ENCODE peak calls at places on chromosome 5, in ten cellular contexts. One of them, this sample, is unnamed.

GRCh38 chr5:142865631-142866030 is 95.5 kb downstream of the ARHGAP26 start:
- DNase-seq in stimulated activated CD4-positive, alpha-beta T cell treated with anti-CD3 and anti-CD28 coated beads, Interleukin-4, amount 100 ng/mL, for 24 hours: no peak
- DNase-seq in GM23248: no peak
- DNase-seq in renal cortical epithelial cell: no peak
- DNase-seq in globus pallidus: no peak
- DNase-seq in bronchial epithelial cell: no peak
- DNase-seq in pulmonary artery endothelial cell: no peak
- DNase-seq in NCI-H524: no peak
- DNase-seq in Ammon's horn: no peak
- DNase-seq in hepatocyte: no peak
- DNase-seq in this sample: no peak

GRCh38 chr5:11619339-11620028 is 284.8 kb downstream of the CTNND2 start:
- DNase-seq in bronchial epithelial cell: peak; percentile 28
- DNase-seq in GM23248: peak; percentile 0
- DNase-seq in globus pallidus: peak; percentile 81
- DNase-seq in NCI-H524: peak; percentile 62
- DNase-seq in Ammon's horn: peak; percentile 79
- DNase-seq in stimulated activated CD4-positive, alpha-beta T cell treated with anti-CD3 and anti-CD28 coated beads, Interleukin-4, amount 100 ng/mL, for 24 hours: no peak
- DNase-seq in pulmonary artery endothelial cell: no peak
- DNase-seq in hepatocyte: peak; percentile 41
- DNase-seq in renal cortical epithelial cell: peak; percentile 1
- DNase-seq in this sample: peak; percentile 25

GRCh38 chr5:152084476-152084875 is 159.8 kb upstream of the GLRA1 start:
- DNase-seq in Ammon's horn: no peak
- DNase-seq in bronchial epithelial cell: no peak
- DNase-seq in stimulated activated CD4-positive, alpha-beta T cell treated with anti-CD3 and anti-CD28 coated beads, Interleukin-4, amount 100 ng/mL, for 24 hours: no peak
- DNase-seq in NCI-H524: no peak
- DNase-seq in hepatocyte: no peak
- DNase-seq in globus pallidus: no peak
- DNase-seq in GM23248: no peak
- DNase-seq in renal cortical epithelial cell: no peak
- DNase-seq in pulmonary artery endothelial cell: no peak
- DNase-seq in this sample: no peak

GRCh38 chr5:26329562-26330189 is 708.7 kb downstream of the CDH9 start:
- DNase-seq in bronchial epithelial cell: peak; percentile 4
- DNase-seq in hepatocyte: peak; percentile 25
- DNase-seq in stimulated activated CD4-positive, alpha-beta T cell treated with anti-CD3 and anti-CD28 coated beads, Interleukin-4, amount 100 ng/mL, for 24 hours: no peak
- DNase-seq in NCI-H524: peak; percentile 23
- DNase-seq in Ammon's horn: peak; percentile 34
- DNase-seq in globus pallidus: no peak
- DNase-seq in GM23248: peak; percentile 16
- DNase-seq in pulmonary artery endothelial cell: no peak
- DNase-seq in renal cortical epithelial cell: no peak
- DNase-seq in this sample: peak; percentile 3

GRCh38 chr5:36751881-36752280 is 124.7 kb upstream of the NIPBL start:
- DNase-seq in NCI-H524: peak; percentile 24
- DNase-seq in pulmonary artery endothelial cell: no peak
- DNase-seq in Ammon's horn: no peak
- DNase-seq in bronchial epithelial cell: no peak
- DNase-seq in renal cortical epithelial cell: no peak
- DNase-seq in hepatocyte: no peak
- DNase-seq in GM23248: no peak
- DNase-seq in stimulated activated CD4-positive, alpha-beta T cell treated with anti-CD3 and anti-CD28 coated beads, Interleukin-4, amount 100 ng/mL, for 24 hours: no peak
- DNase-seq in globus pallidus: no peak
- DNase-seq in this sample: no peak

GRCh38 chr5:10532421-10532820 is 31.4 kb upstream of the ANKRD33B start:
- DNase-seq in bronchial epithelial cell: no peak
- DNase-seq in renal cortical epithelial cell: no peak
- DNase-seq in Ammon's horn: no peak
- DNase-seq in globus pallidus: no peak
- DNase-seq in stimulated activated CD4-positive, alpha-beta T cell treated with anti-CD3 and anti-CD28 coated beads, Interleukin-4, amount 100 ng/mL, for 24 hours: no peak
- DNase-seq in GM23248: no peak
- DNase-seq in pulmonary artery endothelial cell: no peak
- DNase-seq in NCI-H524: no peak
- DNase-seq in hepatocyte: no peak
- DNase-seq in this sample: no peak

GRCh38 chr5:105460721-105461120 is 1898.1 kb upstream of the NUDT12 start:
- DNase-seq in renal cortical epithelial cell: no peak
- DNase-seq in hepatocyte: no peak
- DNase-seq in Ammon's horn: no peak
- DNase-seq in bronchial epithelial cell: no peak
- DNase-seq in GM23248: no peak
- DNase-seq in NCI-H524: no peak
- DNase-seq in pulmonary artery endothelial cell: no peak
- DNase-seq in stimulated activated CD4-positive, alpha-beta T cell treated with anti-CD3 and anti-CD28 coated beads, Interleukin-4, amount 100 ng/mL, for 24 hours: no peak
- DNase-seq in globus pallidus: no peak
- DNase-seq in this sample: no peak

GRCh38 chr5:122772446-122772845 is 2.4 kb upstream of the SNX2 start:
- DNase-seq in stimulated activated CD4-positive, alpha-beta T cell treated with anti-CD3 and anti-CD28 coated beads, Interleukin-4, amount 100 ng/mL, for 24 hours: no peak
- DNase-seq in globus pallidus: no peak
- DNase-seq in pulmonary artery endothelial cell: no peak
- DNase-seq in Ammon's horn: no peak
- DNase-seq in GM23248: peak; percentile 27
- DNase-seq in bronchial epithelial cell: peak; percentile 33
- DNase-seq in NCI-H524: no peak
- DNase-seq in hepatocyte: no peak
- DNase-seq in renal cortical epithelial cell: peak; percentile 96
- DNase-seq in this sample: peak; percentile 84

GRCh38 chr5:89128097-89128496 is 245.1 kb upstream of the MEF2C start:
- DNase-seq in hepatocyte: no peak
- DNase-seq in NCI-H524: no peak
- DNase-seq in pulmonary artery endothelial cell: no peak
- DNase-seq in bronchial epithelial cell: peak; percentile 56
- DNase-seq in Ammon's horn: no peak
- DNase-seq in stimulated activated CD4-positive, alpha-beta T cell treated with anti-CD3 and anti-CD28 coated beads, Interleukin-4, amount 100 ng/mL, for 24 hours: no peak
- DNase-seq in globus pallidus: no peak
- DNase-seq in GM23248: peak; percentile 54
- DNase-seq in renal cortical epithelial cell: peak; percentile 13
- DNase-seq in this sample: peak; percentile 37

GRCh38 chr5:134034326-134034725 is 29.6 kb upstream of the VDAC1 start:
- DNase-seq in pulmonary artery endothelial cell: no peak
- DNase-seq in NCI-H524: no peak
- DNase-seq in globus pallidus: no peak
- DNase-seq in GM23248: no peak
- DNase-seq in Ammon's horn: no peak
- DNase-seq in stimulated activated CD4-positive, alpha-beta T cell treated with anti-CD3 and anti-CD28 coated beads, Interleukin-4, amount 100 ng/mL, for 24 hours: no peak
- DNase-seq in bronchial epithelial cell: no peak
- DNase-seq in hepatocyte: no peak
- DNase-seq in renal cortical epithelial cell: no peak
- DNase-seq in this sample: no peak

GRCh38 chr5:134224905-134225779 is 731 bp downstream of the PPP2CA start:
- DNase-seq in NCI-H524: peak; percentile 50
- DNase-seq in bronchial epithelial cell: peak; percentile 87
- DNase-seq in GM23248: peak; percentile 88
- DNase-seq in pulmonary artery endothelial cell: peak; percentile 35
- DNase-seq in Ammon's horn: peak; percentile 61
- DNase-seq in renal cortical epithelial cell: peak; percentile 49
- DNase-seq in stimulated activated CD4-positive, alpha-beta T cell treated with anti-CD3 and anti-CD28 coated beads, Interleukin-4, amount 100 ng/mL, for 24 hours: peak; percentile 68
- DNase-seq in hepatocyte: peak; percentile 90
- DNase-seq in globus pallidus: peak; percentile 57
- DNase-seq in this sample: peak; percentile 76

GRCh38 chr5:168366124-168366523 is 74.7 kb downstream of the WWC1 start:
- DNase-seq in hepatocyte: no peak
- DNase-seq in globus pallidus: no peak
- DNase-seq in Ammon's horn: no peak
- DNase-seq in renal cortical epithelial cell: peak; percentile 80
- DNase-seq in NCI-H524: no peak
- DNase-seq in pulmonary artery endothelial cell: no peak
- DNase-seq in stimulated activated CD4-positive, alpha-beta T cell treated with anti-CD3 and anti-CD28 coated beads, Interleukin-4, amount 100 ng/mL, for 24 hours: no peak
- DNase-seq in GM23248: peak; percentile 88
- DNase-seq in bronchial epithelial cell: peak; percentile 94
- DNase-seq in this sample: peak; percentile 97

GRCh38 chr5:76737131-76737556 is 21.2 kb downstream of the F2R start:
- DNase-seq in hepatocyte: no peak
- DNase-seq in GM23248: no peak
- DNase-seq in stimulated activated CD4-positive, alpha-beta T cell treated with anti-CD3 and anti-CD28 coated beads, Interleukin-4, amount 100 ng/mL, for 24 hours: no peak
- DNase-seq in Ammon's horn: no peak
- DNase-seq in renal cortical epithelial cell: peak; percentile 32
- DNase-seq in globus pallidus: no peak
- DNase-seq in bronchial epithelial cell: no peak
- DNase-seq in NCI-H524: no peak
- DNase-seq in pulmonary artery endothelial cell: no peak
- DNase-seq in this sample: no peak

GRCh38 chr5:2190549-2190948 is 307.8 kb upstream of the IRX4 start:
- DNase-seq in globus pallidus: no peak
- DNase-seq in NCI-H524: no peak
- DNase-seq in GM23248: no peak
- DNase-seq in bronchial epithelial cell: no peak
- DNase-seq in renal cortical epithelial cell: no peak
- DNase-seq in hepatocyte: no peak
- DNase-seq in Ammon's horn: no peak
- DNase-seq in stimulated activated CD4-positive, alpha-beta T cell treated with anti-CD3 and anti-CD28 coated beads, Interleukin-4, amount 100 ng/mL, for 24 hours: no peak
- DNase-seq in pulmonary artery endothelial cell: no peak
- DNase-seq in this sample: no peak

GRCh38 chr5:32540446-32540845 is 44.9 kb upstream of the SUB1 start:
- DNase-seq in pulmonary artery endothelial cell: no peak
- DNase-seq in globus pallidus: no peak
- DNase-seq in hepatocyte: no peak
- DNase-seq in bronchial epithelial cell: no peak
- DNase-seq in NCI-H524: no peak
- DNase-seq in Ammon's horn: no peak
- DNase-seq in GM23248: no peak
- DNase-seq in stimulated activated CD4-positive, alpha-beta T cell treated with anti-CD3 and anti-CD28 coated beads, Interleukin-4, amount 100 ng/mL, for 24 hours: no peak
- DNase-seq in renal cortical epithelial cell: no peak
- DNase-seq in this sample: no peak

GRCh38 chr5:35799751-35800150 is 56.9 kb upstream of the IL7R start:
- DNase-seq in NCI-H524: no peak
- DNase-seq in bronchial epithelial cell: no peak
- DNase-seq in hepatocyte: no peak
- DNase-seq in pulmonary artery endothelial cell: no peak
- DNase-seq in GM23248: peak; percentile 50
- DNase-seq in renal cortical epithelial cell: no peak
- DNase-seq in stimulated activated CD4-positive, alpha-beta T cell treated with anti-CD3 and anti-CD28 coated beads, Interleukin-4, amount 100 ng/mL, for 24 hours: no peak
- DNase-seq in globus pallidus: no peak
- DNase-seq in Ammon's horn: no peak
- DNase-seq in this sample: peak; percentile 31

GRCh38 chr5:56693220-56693579 is 122.1 kb upstream of the MAP3K1 start:
- DNase-seq in renal cortical epithelial cell: no peak
- DNase-seq in hepatocyte: no peak
- DNase-seq in NCI-H524: no peak
- DNase-seq in globus pallidus: no peak
- DNase-seq in pulmonary artery endothelial cell: no peak
- DNase-seq in Ammon's horn: no peak
- DNase-seq in stimulated activated CD4-positive, alpha-beta T cell treated with anti-CD3 and anti-CD28 coated beads, Interleukin-4, amount 100 ng/mL, for 24 hours: peak; percentile 66
- DNase-seq in bronchial epithelial cell: no peak
- DNase-seq in GM23248: no peak
- DNase-seq in this sample: no peak

GRCh38 chr5:116137544-116138378 is 52.9 kb downstream of the COMMD10 start:
- DNase-seq in globus pallidus: peak; percentile 76
- DNase-seq in pulmonary artery endothelial cell: peak; percentile 3
- DNase-seq in NCI-H524: no peak
- DNase-seq in GM23248: peak; percentile 71
- DNase-seq in hepatocyte: peak; percentile 77
- DNase-seq in renal cortical epithelial cell: peak; percentile 69
- DNase-seq in stimulated activated CD4-positive, alpha-beta T cell treated with anti-CD3 and anti-CD28 coated beads, Interleukin-4, amount 100 ng/mL, for 24 hours: no peak
- DNase-seq in bronchial epithelial cell: peak; percentile 50
- DNase-seq in Ammon's horn: peak; percentile 65
- DNase-seq in this sample: peak; percentile 64

GRCh38 chr5:143354025-143354424 is 49.5 kb downstream of the NR3C1 start:
- DNase-seq in bronchial epithelial cell: no peak
- DNase-seq in pulmonary artery endothelial cell: no peak
- DNase-seq in GM23248: no peak
- DNase-seq in NCI-H524: no peak
- DNase-seq in renal cortical epithelial cell: peak; percentile 48
- DNase-seq in globus pallidus: no peak
- DNase-seq in hepatocyte: no peak
- DNase-seq in Ammon's horn: no peak
- DNase-seq in stimulated activated CD4-positive, alpha-beta T cell treated with anti-CD3 and anti-CD28 coated beads, Interleukin-4, amount 100 ng/mL, for 24 hours: no peak
- DNase-seq in this sample: no peak

GRCh38 chr5:117436846-117437245 is 862.2 kb upstream of the SEMA6A start:
- DNase-seq in renal cortical epithelial cell: no peak
- DNase-seq in pulmonary artery endothelial cell: no peak
- DNase-seq in bronchial epithelial cell: no peak
- DNase-seq in stimulated activated CD4-positive, alpha-beta T cell treated with anti-CD3 and anti-CD28 coated beads, Interleukin-4, amount 100 ng/mL, for 24 hours: no peak
- DNase-seq in hepatocyte: no peak
- DNase-seq in NCI-H524: no peak
- DNase-seq in Ammon's horn: no peak
- DNase-seq in GM23248: no peak
- DNase-seq in globus pallidus: no peak
- DNase-seq in this sample: no peak

GRCh38 chr5:132237141-132237540 is 9.5 kb upstream of the P4HA2 start:
- DNase-seq in pulmonary artery endothelial cell: no peak
- DNase-seq in bronchial epithelial cell: no peak
- DNase-seq in Ammon's horn: no peak
- DNase-seq in globus pallidus: no peak
- DNase-seq in NCI-H524: no peak
- DNase-seq in renal cortical epithelial cell: no peak
- DNase-seq in GM23248: peak; percentile 49
- DNase-seq in stimulated activated CD4-positive, alpha-beta T cell treated with anti-CD3 and anti-CD28 coated beads, Interleukin-4, amount 100 ng/mL, for 24 hours: no peak
- DNase-seq in hepatocyte: no peak
- DNase-seq in this sample: no peak

GRCh38 chr5:18811616-18812015 is 1176.4 kb downstream of the CDH18 start:
- DNase-seq in bronchial epithelial cell: no peak
- DNase-seq in renal cortical epithelial cell: no peak
- DNase-seq in Ammon's horn: no peak
- DNase-seq in globus pallidus: no peak
- DNase-seq in pulmonary artery endothelial cell: no peak
- DNase-seq in stimulated activated CD4-positive, alpha-beta T cell treated with anti-CD3 and anti-CD28 coated beads, Interleukin-4, amount 100 ng/mL, for 24 hours: no peak
- DNase-seq in hepatocyte: no peak
- DNase-seq in GM23248: no peak
- DNase-seq in NCI-H524: peak; percentile 99
- DNase-seq in this sample: no peak

GRCh38 chr5:133260715-133261114 is 208.9 kb downstream of the HSPA4 start:
- DNase-seq in renal cortical epithelial cell: no peak
- DNase-seq in NCI-H524: no peak
- DNase-seq in hepatocyte: no peak
- DNase-seq in Ammon's horn: no peak
- DNase-seq in bronchial epithelial cell: no peak
- DNase-seq in stimulated activated CD4-positive, alpha-beta T cell treated with anti-CD3 and anti-CD28 coated beads, Interleukin-4, amount 100 ng/mL, for 24 hours: no peak
- DNase-seq in pulmonary artery endothelial cell: no peak
- DNase-seq in globus pallidus: no peak
- DNase-seq in GM23248: no peak
- DNase-seq in this sample: no peak

GRCh38 chr5:62779010-62779422 is 200.4 kb downstream of the LRRC70 start:
- DNase-seq in Ammon's horn: peak; percentile 44
- DNase-seq in NCI-H524: peak; percentile 14
- DNase-seq in pulmonary artery endothelial cell: peak; percentile 13
- DNase-seq in renal cortical epithelial cell: peak; percentile 60
- DNase-seq in hepatocyte: peak; percentile 83
- DNase-seq in GM23248: peak; percentile 81
- DNase-seq in bronchial epithelial cell: peak; percentile 57
- DNase-seq in stimulated activated CD4-positive, alpha-beta T cell treated with anti-CD3 and anti-CD28 coated beads, Interleukin-4, amount 100 ng/mL, for 24 hours: no peak
- DNase-seq in globus pallidus: peak; percentile 61
- DNase-seq in this sample: peak; percentile 66